ENCODE peak calls at places on chromosomes 16 and 17, in eight cellular contexts. L is Ammon's horn; B is SJCRH30; I is T47D; C is activated CD4-positive, CD25-positive, alpha-beta regulatory T cell treated with anti-CD3 and anti-CD28 coated beads, Interleukin-2, amount 50 U/mL, for 16 hours; O is NCI-H1694; T is HTR-8/SVneo; Z is erythroblast. Y is an unnamed sample.

GRCh38 chr17:45791935-45792334 is 7.8 kb downstream of the CRHR1 start:
- DNase-seq in I (peak), L (no peak), B (no peak), O (no peak), T (no peak), Z (no peak), C (no peak), Y (no peak)

GRCh38 chr16:29845656-29846055 is 17.4 kb downstream of the CDIPT start:
- DNase-seq in T (no peak), L (no peak), C (no peak), O (no peak), Z (no peak), I (no peak), B (no peak), Y (no peak)

GRCh38 chr16:18797746-18798145 is 3.6 kb downstream of the ARL6IP1 start:
- DNase-seq in O (no peak), B (no peak), Z (no peak), L (no peak), C (no peak), T (no peak), I (no peak), Y (no peak)

GRCh38 chr16:79628501-79628975 is 28.0 kb upstream of the MAF start:
- DNase-seq in T (no peak), O (no peak), I (no peak), Z (no peak), C (peak), L (no peak), B (no peak), Y (no peak)

GRCh38 chr16:4285167-4285566 is 12.3 kb upstream of the TFAP4 start:
- DNase-seq in L (no peak), T (no peak), C (no peak), O (no peak), Z (no peak), I (no peak), B (no peak), Y (no peak)

GRCh38 chr16:72502654-72503005 is 330.7 kb upstream of the PMFBP1 start:
- DNase-seq in Z (no peak), L (no peak), B (no peak), T (no peak), C (no peak), O (no peak), I (no peak), Y (no peak)

GRCh38 chr16:10981697-10982216 is 37.4 kb downstream of the CLEC16A start:
- DNase-seq in L (no peak), Z (peak), B (peak), O (no peak), I (no peak), C (no peak), T (no peak), Y (no peak)

GRCh38 chr16:89970011-89970410 is 21.5 kb downstream of the DEF8 start:
- DNase-seq in C (no peak), T (no peak), O (no peak), I (no peak), Z (no peak), B (no peak), L (peak), Y (no peak)

GRCh38 chr16:6032438-6032837 is 934.8 kb upstream of the EEF2KMT start:
- DNase-seq in C (no peak), I (no peak), O (peak), T (no peak), Z (no peak), L (no peak), B (no peak), Y (no peak)

GRCh38 chr17:83143817-83144231 is 64.4 kb downstream of the METRNL start:
- DNase-seq in B (no peak), L (peak), T (no peak), I (no peak), C (no peak), O (no peak), Z (no peak), Y (no peak)

GRCh38 chr16:88103011-88103410 is 151.8 kb downstream of the BANP start:
- DNase-seq in Z (no peak), C (no peak), L (no peak), O (no peak), T (no peak), B (no peak), I (no peak), Y (no peak)

GRCh38 chr17:71396711-71397110 is 724.1 kb upstream of the SOX9 start:
- DNase-seq in B (no peak), Z (no peak), I (no peak), O (no peak), T (no peak), C (no peak), L (no peak), Y (no peak)

GRCh38 chr17:13851889-13852288 is 217.4 kb upstream of the COX10 start:
- DNase-seq in C (no peak), B (no peak), O (no peak), Z (no peak), L (peak), I (no peak), T (no peak), Y (no peak)